ENCODE peak calls at places on chromosome 18, in seven cellular contexts. X, W, Q, P, N, B and I are unnamed samples.

GRCh38 chr18:61531182-61531581 is 198.0 kb downstream of the CDH20 start:
- DNase-seq in Q (no peak), P (no peak), N (no peak), X (no peak), B (no peak), W (peak; percentile 18), I (no peak)

GRCh38 chr18:9851511-9851910 is 34.3 kb upstream of the TXNDC2 start:
- DNase-seq in P (no peak), W (peak; percentile 73), Q (no peak), N (no peak), B (no peak), X (no peak), I (peak; percentile 49)

GRCh38 chr18:73697395-73697794 is 450.2 kb downstream of the FBXO15 start:
- DNase-seq in Q (no peak), N (peak; percentile 49), B (no peak), P (no peak), W (no peak), X (no peak), I (no peak)

GRCh38 chr18:42264467-42264866 is 309.4 kb downstream of the PIK3C3 start:
- DNase-seq in W (no peak), X (no peak), B (no peak), P (no peak), N (no peak), Q (no peak), I (no peak)

GRCh38 chr18:77899972-77900754 is 650.5 kb downstream of the GALR1 start:
- DNase-seq in W (peak; percentile 2), N (no peak), X (no peak), Q (peak; percentile 47), P (peak; percentile 89), B (no peak), I (peak; percentile 15)

GRCh38 chr18:67400502-67401117 is 115.9 kb downstream of the DSEL start:
- DNase-seq in X (no peak), B (no peak), P (no peak), N (peak; percentile 78), Q (no peak), W (peak; percentile 23), I (peak; percentile 41)

GRCh38 chr18:7902399-7902839 is 335.3 kb downstream of the PTPRM start:
- DNase-seq in W (peak; percentile 97), N (peak; percentile 99), B (peak; percentile 26), P (no peak), Q (no peak), X (no peak), I (no peak)

GRCh38 chr18:32461704-32462272 is 8.9 kb downstream of the GAREM1 start:
- DNase-seq in X (no peak), W (no peak), B (no peak), P (no peak), Q (no peak), N (peak; percentile 39), I (peak; percentile 45)

GRCh38 chr18:61972389-61973264 is 79.8 kb upstream of the RNF152 start:
- DNase-seq in N (no peak), P (peak; percentile 26), B (no peak), W (no peak), X (no peak), Q (no peak), I (no peak)

GRCh38 chr18:77439888-77440287 is 190.2 kb downstream of the GALR1 start:
- DNase-seq in Q (no peak), P (no peak), W (no peak), X (no peak), N (no peak), B (no peak), I (no peak)

GRCh38 chr18:25724997-25725396 is 365.4 kb downstream of the SS18 start:
- DNase-seq in X (no peak), Q (no peak), P (no peak), B (no peak), N (no peak), W (no peak), I (no peak)

GRCh38 chr18:3624818-3625716 is 175.1 kb downstream of the TGIF1 start:
- DNase-seq in W (peak; percentile 92), P (no peak), Q (peak; percentile 95), B (peak; percentile 55), N (peak; percentile 98), X (peak; percentile 86), I (peak; percentile 93)

GRCh38 chr18:51498085-51498855 is 300.8 kb upstream of the MEX3C start:
- DNase-seq in P (no peak), B (no peak), W (no peak), X (no peak), N (no peak), Q (no peak), I (no peak)

GRCh38 chr18:75592527-75592926 is 165.0 kb upstream of the SMIM21 start:
- DNase-seq in W (peak; percentile 9), B (no peak), X (no peak), Q (no peak), P (no peak), N (no peak), I (no peak)

GRCh38 chr18:23727707-23728493 is 38.6 kb downstream of the LAMA3 start:
- DNase-seq in B (no peak), P (no peak), Q (no peak), N (no peak), X (no peak), W (no peak), I (no peak)

GRCh38 chr18:23723121-23723520 is 33.9 kb downstream of the LAMA3 start:
- DNase-seq in P (no peak), B (no peak), W (no peak), Q (no peak), X (no peak), N (peak; percentile 69), I (peak; percentile 39)

GRCh38 chr18:23722646-23723045 is 33.4 kb downstream of the LAMA3 start:
- DNase-seq in Q (no peak), P (no peak), X (no peak), B (no peak), N (peak; percentile 31), W (no peak), I (peak; percentile 31)

GRCh38 chr18:23725827-23726661 is 36.8 kb downstream of the LAMA3 start:
- DNase-seq in W (no peak), X (no peak), Q (no peak), P (no peak), N (no peak), B (no peak), I (peak; percentile 54)

DNA sequence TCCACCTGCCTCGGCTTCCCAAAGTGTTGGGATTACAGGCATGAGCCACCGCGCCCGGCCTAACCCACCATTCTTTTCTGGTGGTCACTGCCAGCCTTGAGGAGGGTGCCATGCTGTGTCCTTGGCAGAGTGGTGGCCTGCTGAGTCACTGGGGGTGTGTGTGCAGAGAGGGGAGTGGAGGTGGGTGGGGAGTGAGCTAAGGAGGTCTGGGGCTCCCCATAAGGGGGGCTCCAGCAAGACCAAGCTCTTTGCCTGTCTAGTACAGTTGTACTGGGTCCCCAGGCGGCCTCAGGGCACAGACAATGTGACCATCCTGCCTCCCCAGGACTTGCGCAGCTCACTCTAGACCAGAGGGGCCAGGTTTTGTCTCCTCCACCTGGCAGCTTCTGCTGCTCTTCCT is 36.1 kb downstream of the LAMA3 start:
- DNase-seq in N (no peak), P (no peak), Q (no peak), B (no peak), X (no peak), W (no peak), I (no peak)
- H3K9ac ChIP-seq in N (no peak overlapping the region), P (no peak overlapping the region), Q (no peak overlapping the region), B (no peak overlapping the region), X (no peak overlapping the region), W (no peak overlapping the region), I (no peak overlapping the region)

GRCh38 chr18:48750485-48751175 is 200.1 kb downstream of the SMAD7 start:
- DNase-seq in X (no peak), P (no peak), Q (no peak), N (no peak), B (no peak), W (no peak), I (no peak)
- H3K4me1 ChIP-seq in X (no peaks in the 10 kb centered on the region), P (peaks cover 3% of the 10 kb centered on the region), Q (no peaks in the 10 kb centered on the region), N (peaks cover 5% of the 10 kb centered on the region), B (no peaks in the 10 kb centered on the region), W (peaks cover 5% of the 10 kb centered on the region), I (peaks cover 44% of the 10 kb centered on the region)

GRCh38 chr18:21505231-21505630 is 95.3 kb downstream of the ESCO1 start:
- DNase-seq in W (no peak), P (no peak), X (no peak), N (no peak), Q (no peak), B (no peak), I (no peak)

GRCh38 chr18:21508302-21508701 is 92.2 kb downstream of the ESCO1 start:
- DNase-seq in Q (no peak), P (no peak), N (no peak), W (no peak), X (no peak), B (no peak), I (no peak)

GRCh38 chr18:21499997-21500396 is 100.5 kb downstream of the ESCO1 start:
- DNase-seq in N (no peak), P (no peak), B (no peak), Q (no peak), W (no peak), X (no peak), I (no peak)

DNA sequence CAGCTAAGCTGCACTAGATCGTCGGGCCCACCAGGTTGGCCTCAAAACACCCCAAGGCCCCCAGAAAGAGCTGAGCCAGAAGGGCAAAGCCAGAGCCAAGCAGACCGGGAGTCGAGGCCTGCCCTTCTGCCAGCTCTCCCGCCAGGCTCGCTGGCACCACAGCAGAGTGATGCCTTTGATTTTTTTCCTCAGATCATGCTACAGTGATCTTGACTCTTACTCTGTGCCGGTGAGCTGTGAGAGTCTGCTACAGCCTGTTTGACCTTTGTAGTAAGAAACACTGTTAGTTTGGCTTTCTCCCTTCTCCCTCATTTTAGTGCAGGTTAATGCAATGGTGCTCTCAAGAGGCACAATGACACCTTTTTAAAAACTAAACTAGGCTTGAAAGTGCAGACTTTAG is 97.8 kb downstream of the ESCO1 start:
- DNase-seq in Q (no peak), P (no peak), B (no peak), N (no peak), W (no peak), X (no peak), I (no peak)
- H3K36me3 ChIP-seq in Q (no peaks in the 10 kb centered on the region), P (peaks cover 26% of the 10 kb centered on the region), B (no peaks in the 10 kb centered on the region), N (no peaks in the 10 kb centered on the region), W (no peaks in the 10 kb centered on the region), X (no peaks in the 10 kb centered on the region), I (peaks cover 25% of the 10 kb centered on the region)

GRCh38 chr18:11175266-11175947 is 26.0 kb upstream of the PIEZO2 start:
- DNase-seq in B (no peak), Q (no peak), N (peak; percentile 85), X (no peak), W (peak; percentile 53), P (no peak), I (peak; percentile 81)

GRCh38 chr18:11178951-11179549 is 29.7 kb upstream of the PIEZO2 start:
- DNase-seq in P (no peak), Q (no peak), B (no peak), X (no peak), N (no peak), W (peak; percentile 63), I (no peak)

GRCh38 chr18:11177382-11177781 is 28.0 kb upstream of the PIEZO2 start:
- DNase-seq in X (no peak), N (no peak), B (no peak), W (no peak), P (no peak), Q (no peak), I (no peak)

GRCh38 chr18:11179959-11180519 is 30.7 kb upstream of the PIEZO2 start:
- DNase-seq in Q (no peak), N (no peak), P (no peak), B (no peak), W (no peak), X (no peak), I (no peak)

DNA sequence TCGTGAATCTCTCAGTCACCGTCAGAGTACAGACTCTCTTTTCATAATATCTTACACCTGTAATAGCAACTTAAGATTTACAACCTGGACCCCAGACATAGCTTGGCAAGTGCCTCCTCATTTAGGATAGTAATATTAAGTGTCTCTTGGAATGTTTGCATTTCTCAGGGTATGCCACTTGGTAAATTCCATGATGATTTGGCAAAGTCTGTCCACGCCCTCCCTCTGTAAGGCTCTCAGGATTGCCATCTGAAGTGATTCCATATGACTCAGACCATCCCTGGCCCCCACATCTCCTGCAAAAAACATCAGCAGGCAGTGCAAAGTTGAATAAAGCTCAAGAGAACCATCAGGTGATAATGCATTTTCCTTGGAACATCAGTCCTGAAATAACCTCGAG is 27.0 kb upstream of the PIEZO2 start:
- DNase-seq in N (peak; percentile 63), P (no peak), Q (no peak), B (no peak), W (no peak), X (no peak), I (peak; percentile 62)
- H3K9ac ChIP-seq in N (no peak overlapping the region), P (no peak overlapping the region), Q (no peak overlapping the region), B (no peak overlapping the region), W (no peak overlapping the region), X (no peak overlapping the region), I (peak overlapping the region; percentile 67)